ENCODE peak calls at places on chromosomes 2 and 18, in eight cellular contexts. One of them, this sample, is unnamed.

GRCh38 chr2:96977631-96978195 is 8.7 kb downstream of the FAM178B start:
- DNase-seq in stimulated activated CD8-positive, alpha-beta memory T cell treated with anti-CD3 and anti-CD28 coated beads, Interleukin-15, amount 100 ng/mL, for 4 hours: no peak
- DNase-seq in Calu3: peak
- DNase-seq in NCI-H69: no peak
- DNase-seq in WTC11: no peak
- DNase-seq in nucleus accumbens: peak
- DNase-seq in left ventricle myocardium inferior: no peak
- DNase-seq in endodermal cell: no peak
- DNase-seq in this sample: no peak

GRCh38 chr18:79405019-79405780 is 9.5 kb downstream of the NFATC1 start:
- DNase-seq in nucleus accumbens: no peak
- DNase-seq in WTC11: no peak
- DNase-seq in left ventricle myocardium inferior: peak
- DNase-seq in Calu3: no peak
- DNase-seq in NCI-H69: peak
- DNase-seq in stimulated activated CD8-positive, alpha-beta memory T cell treated with anti-CD3 and anti-CD28 coated beads, Interleukin-15, amount 100 ng/mL, for 4 hours: no peak
- DNase-seq in endodermal cell: no peak
- DNase-seq in this sample: no peak

GRCh38 chr18:49476664-49477411 is 10.2 kb downstream of the C18orf32 start:
- DNase-seq in WTC11: no peak
- DNase-seq in left ventricle myocardium inferior: no peak
- DNase-seq in stimulated activated CD8-positive, alpha-beta memory T cell treated with anti-CD3 and anti-CD28 coated beads, Interleukin-15, amount 100 ng/mL, for 4 hours: no peak
- DNase-seq in NCI-H69: no peak
- DNase-seq in Calu3: no peak
- DNase-seq in nucleus accumbens: no peak
- DNase-seq in endodermal cell: no peak
- DNase-seq in this sample: no peak

GRCh38 chr2:23636412-23636811 is 251.4 kb downstream of the KLHL29 start:
- DNase-seq in Calu3: no peak
- DNase-seq in WTC11: peak
- DNase-seq in left ventricle myocardium inferior: peak
- DNase-seq in stimulated activated CD8-positive, alpha-beta memory T cell treated with anti-CD3 and anti-CD28 coated beads, Interleukin-15, amount 100 ng/mL, for 4 hours: no peak
- DNase-seq in NCI-H69: peak
- DNase-seq in endodermal cell: peak
- DNase-seq in nucleus accumbens: no peak
- DNase-seq in this sample: peak

GRCh38 chr18:31241900-31242409 is 76.0 kb upstream of the DSG1 start:
- DNase-seq in nucleus accumbens: no peak
- DNase-seq in Calu3: peak
- DNase-seq in endodermal cell: peak
- DNase-seq in stimulated activated CD8-positive, alpha-beta memory T cell treated with anti-CD3 and anti-CD28 coated beads, Interleukin-15, amount 100 ng/mL, for 4 hours: no peak
- DNase-seq in NCI-H69: peak
- DNase-seq in WTC11: peak
- DNase-seq in left ventricle myocardium inferior: no peak
- DNase-seq in this sample: peak

GRCh38 chr2:86482034-86482433 is 40.9 kb downstream of the KDM3A start:
- DNase-seq in WTC11: no peak
- DNase-seq in Calu3: no peak
- DNase-seq in left ventricle myocardium inferior: no peak
- DNase-seq in nucleus accumbens: no peak
- DNase-seq in stimulated activated CD8-positive, alpha-beta memory T cell treated with anti-CD3 and anti-CD28 coated beads, Interleukin-15, amount 100 ng/mL, for 4 hours: no peak
- DNase-seq in endodermal cell: no peak
- DNase-seq in NCI-H69: no peak
- DNase-seq in this sample: no peak

GRCh38 chr2:46954951-46955571 is 39.5 kb upstream of the MCFD2 start:
- DNase-seq in stimulated activated CD8-positive, alpha-beta memory T cell treated with anti-CD3 and anti-CD28 coated beads, Interleukin-15, amount 100 ng/mL, for 4 hours: no peak
- DNase-seq in endodermal cell: peak
- DNase-seq in WTC11: no peak
- DNase-seq in NCI-H69: no peak
- DNase-seq in left ventricle myocardium inferior: peak
- DNase-seq in nucleus accumbens: no peak
- DNase-seq in Calu3: peak
- DNase-seq in this sample: no peak

GRCh38 chr2:26696352-26696816 is 3.9 kb downstream of the KCNK3 start:
- DNase-seq in stimulated activated CD8-positive, alpha-beta memory T cell treated with anti-CD3 and anti-CD28 coated beads, Interleukin-15, amount 100 ng/mL, for 4 hours: no peak
- DNase-seq in WTC11: no peak
- DNase-seq in NCI-H69: no peak
- DNase-seq in left ventricle myocardium inferior: no peak
- DNase-seq in endodermal cell: peak
- DNase-seq in nucleus accumbens: no peak
- DNase-seq in Calu3: peak
- DNase-seq in this sample: no peak

GRCh38 chr18:13615432-13615861 is 110.9 kb downstream of the FAM210A start:
- DNase-seq in NCI-H69: no peak
- DNase-seq in stimulated activated CD8-positive, alpha-beta memory T cell treated with anti-CD3 and anti-CD28 coated beads, Interleukin-15, amount 100 ng/mL, for 4 hours: no peak
- DNase-seq in Calu3: no peak
- DNase-seq in endodermal cell: no peak
- DNase-seq in left ventricle myocardium inferior: no peak
- DNase-seq in nucleus accumbens: no peak
- DNase-seq in WTC11: no peak
- DNase-seq in this sample: no peak

GRCh38 chr2:47360937-47361336 is 42.0 kb upstream of the MSH2 start:
- DNase-seq in NCI-H69: no peak
- DNase-seq in stimulated activated CD8-positive, alpha-beta memory T cell treated with anti-CD3 and anti-CD28 coated beads, Interleukin-15, amount 100 ng/mL, for 4 hours: no peak
- DNase-seq in WTC11: no peak
- DNase-seq in endodermal cell: no peak
- DNase-seq in left ventricle myocardium inferior: no peak
- DNase-seq in Calu3: peak
- DNase-seq in nucleus accumbens: no peak
- DNase-seq in this sample: no peak

GRCh38 chr2:227406177-227407031 is 18.7 kb upstream of the SCYGR1 start:
- DNase-seq in stimulated activated CD8-positive, alpha-beta memory T cell treated with anti-CD3 and anti-CD28 coated beads, Interleukin-15, amount 100 ng/mL, for 4 hours: no peak
- DNase-seq in nucleus accumbens: no peak
- DNase-seq in WTC11: peak
- DNase-seq in Calu3: peak
- DNase-seq in NCI-H69: peak
- DNase-seq in left ventricle myocardium inferior: peak
- DNase-seq in endodermal cell: peak
- DNase-seq in this sample: peak

GRCh38 chr2:42962521-42962953 is 170.2 kb upstream of the HAAO start:
- DNase-seq in nucleus accumbens: no peak
- DNase-seq in stimulated activated CD8-positive, alpha-beta memory T cell treated with anti-CD3 and anti-CD28 coated beads, Interleukin-15, amount 100 ng/mL, for 4 hours: no peak
- DNase-seq in endodermal cell: peak
- DNase-seq in WTC11: no peak
- DNase-seq in NCI-H69: no peak
- DNase-seq in Calu3: no peak
- DNase-seq in left ventricle myocardium inferior: no peak
- DNase-seq in this sample: no peak

GRCh38 chr18:23971656-23972230 is 42.8 kb upstream of the TTC39C start:
- DNase-seq in stimulated activated CD8-positive, alpha-beta memory T cell treated with anti-CD3 and anti-CD28 coated beads, Interleukin-15, amount 100 ng/mL, for 4 hours: no peak
- DNase-seq in nucleus accumbens: no peak
- DNase-seq in Calu3: no peak
- DNase-seq in NCI-H69: no peak
- DNase-seq in WTC11: no peak
- DNase-seq in left ventricle myocardium inferior: no peak
- DNase-seq in endodermal cell: no peak
- DNase-seq in this sample: peak

GRCh38 chr2:14348247-14348646 is 284.3 kb upstream of the LRATD1 start:
- DNase-seq in left ventricle myocardium inferior: no peak
- DNase-seq in WTC11: no peak
- DNase-seq in Calu3: no peak
- DNase-seq in NCI-H69: no peak
- DNase-seq in nucleus accumbens: no peak
- DNase-seq in stimulated activated CD8-positive, alpha-beta memory T cell treated with anti-CD3 and anti-CD28 coated beads, Interleukin-15, amount 100 ng/mL, for 4 hours: no peak
- DNase-seq in endodermal cell: no peak
- DNase-seq in this sample: no peak

GRCh38 chr2:98389248-98389605 is 43.0 kb downstream of the CNGA3 start:
- DNase-seq in nucleus accumbens: no peak
- DNase-seq in WTC11: no peak
- DNase-seq in left ventricle myocardium inferior: no peak
- DNase-seq in NCI-H69: no peak
- DNase-seq in endodermal cell: peak
- DNase-seq in Calu3: no peak
- DNase-seq in stimulated activated CD8-positive, alpha-beta memory T cell treated with anti-CD3 and anti-CD28 coated beads, Interleukin-15, amount 100 ng/mL, for 4 hours: no peak
- DNase-seq in this sample: no peak

GRCh38 chr2:15839461-15840124 is 100.8 kb upstream of the MYCN start:
- DNase-seq in left ventricle myocardium inferior: no peak
- DNase-seq in endodermal cell: no peak
- DNase-seq in NCI-H69: no peak
- DNase-seq in nucleus accumbens: no peak
- DNase-seq in WTC11: no peak
- DNase-seq in Calu3: no peak
- DNase-seq in stimulated activated CD8-positive, alpha-beta memory T cell treated with anti-CD3 and anti-CD28 coated beads, Interleukin-15, amount 100 ng/mL, for 4 hours: no peak
- DNase-seq in this sample: no peak

GRCh38 chr18:75624836-75625235 is 197.3 kb upstream of the SMIM21 start:
- DNase-seq in nucleus accumbens: no peak
- DNase-seq in NCI-H69: no peak
- DNase-seq in left ventricle myocardium inferior: no peak
- DNase-seq in endodermal cell: no peak
- DNase-seq in stimulated activated CD8-positive, alpha-beta memory T cell treated with anti-CD3 and anti-CD28 coated beads, Interleukin-15, amount 100 ng/mL, for 4 hours: no peak
- DNase-seq in WTC11: no peak
- DNase-seq in Calu3: no peak
- DNase-seq in this sample: no peak

GRCh38 chr2:49972699-49973098 is 818.4 kb upstream of the FSHR start:
- DNase-seq in NCI-H69: peak
- DNase-seq in left ventricle myocardium inferior: no peak
- DNase-seq in endodermal cell: peak
- DNase-seq in nucleus accumbens: no peak
- DNase-seq in Calu3: no peak
- DNase-seq in WTC11: peak
- DNase-seq in stimulated activated CD8-positive, alpha-beta memory T cell treated with anti-CD3 and anti-CD28 coated beads, Interleukin-15, amount 100 ng/mL, for 4 hours: no peak
- DNase-seq in this sample: peak

GRCh38 chr18:21404426-21404825 is 162.4 kb downstream of the GREB1L start:
- DNase-seq in endodermal cell: no peak
- DNase-seq in Calu3: no peak
- DNase-seq in nucleus accumbens: no peak
- DNase-seq in stimulated activated CD8-positive, alpha-beta memory T cell treated with anti-CD3 and anti-CD28 coated beads, Interleukin-15, amount 100 ng/mL, for 4 hours: no peak
- DNase-seq in WTC11: no peak
- DNase-seq in left ventricle myocardium inferior: no peak
- DNase-seq in NCI-H69: no peak
- DNase-seq in this sample: no peak

GRCh38 chr2:143704432-143705106 is 575.4 kb downstream of the ARHGAP15 start:
- DNase-seq in left ventricle myocardium inferior: no peak
- DNase-seq in nucleus accumbens: no peak
- DNase-seq in stimulated activated CD8-positive, alpha-beta memory T cell treated with anti-CD3 and anti-CD28 coated beads, Interleukin-15, amount 100 ng/mL, for 4 hours: no peak
- DNase-seq in endodermal cell: no peak
- DNase-seq in WTC11: no peak
- DNase-seq in NCI-H69: no peak
- DNase-seq in Calu3: no peak
- DNase-seq in this sample: no peak

GRCh38 chr2:65075605-65076344 is 19.6 kb downstream of the CEP68 start:
- DNase-seq in endodermal cell: peak
- DNase-seq in NCI-H69: peak
- DNase-seq in Calu3: no peak
- DNase-seq in nucleus accumbens: no peak
- DNase-seq in WTC11: peak
- DNase-seq in left ventricle myocardium inferior: peak
- DNase-seq in stimulated activated CD8-positive, alpha-beta memory T cell treated with anti-CD3 and anti-CD28 coated beads, Interleukin-15, amount 100 ng/mL, for 4 hours: no peak
- DNase-seq in this sample: no peak

GRCh38 chr2:126657636-126658315 is 1.8 kb downstream of the GYPC start:
- DNase-seq in NCI-H69: no peak
- DNase-seq in Calu3: peak
- DNase-seq in left ventricle myocardium inferior: peak
- DNase-seq in WTC11: peak
- DNase-seq in nucleus accumbens: no peak
- DNase-seq in endodermal cell: peak
- DNase-seq in stimulated activated CD8-positive, alpha-beta memory T cell treated with anti-CD3 and anti-CD28 coated beads, Interleukin-15, amount 100 ng/mL, for 4 hours: peak
- DNase-seq in this sample: no peak

GRCh38 chr2:122319551-122320132 is 564.2 kb downstream of the TSN start:
- DNase-seq in NCI-H69: no peak
- DNase-seq in endodermal cell: no peak
- DNase-seq in left ventricle myocardium inferior: no peak
- DNase-seq in WTC11: no peak
- DNase-seq in Calu3: no peak
- DNase-seq in nucleus accumbens: no peak
- DNase-seq in stimulated activated CD8-positive, alpha-beta memory T cell treated with anti-CD3 and anti-CD28 coated beads, Interleukin-15, amount 100 ng/mL, for 4 hours: no peak
- DNase-seq in this sample: no peak

GRCh38 chr2:189221811-189222210 is 42.2 kb upstream of the COL5A2 start:
- DNase-seq in NCI-H69: no peak
- DNase-seq in left ventricle myocardium inferior: no peak
- DNase-seq in endodermal cell: no peak
- DNase-seq in Calu3: no peak
- DNase-seq in WTC11: no peak
- DNase-seq in nucleus accumbens: no peak
- DNase-seq in stimulated activated CD8-positive, alpha-beta memory T cell treated with anti-CD3 and anti-CD28 coated beads, Interleukin-15, amount 100 ng/mL, for 4 hours: no peak
- DNase-seq in this sample: no peak

GRCh38 chr2:215609089-215610032 is 173.5 kb upstream of the FN1 start:
- DNase-seq in nucleus accumbens: no peak
- DNase-seq in stimulated activated CD8-positive, alpha-beta memory T cell treated with anti-CD3 and anti-CD28 coated beads, Interleukin-15, amount 100 ng/mL, for 4 hours: no peak
- DNase-seq in Calu3: no peak
- DNase-seq in WTC11: no peak
- DNase-seq in NCI-H69: no peak
- DNase-seq in endodermal cell: no peak
- DNase-seq in left ventricle myocardium inferior: no peak
- DNase-seq in this sample: no peak

GRCh38 chr2:160700006-160700405 is 206.4 kb upstream of the RBMS1 start:
- DNase-seq in left ventricle myocardium inferior: no peak
- DNase-seq in stimulated activated CD8-positive, alpha-beta memory T cell treated with anti-CD3 and anti-CD28 coated beads, Interleukin-15, amount 100 ng/mL, for 4 hours: no peak
- DNase-seq in Calu3: no peak
- DNase-seq in WTC11: no peak
- DNase-seq in NCI-H69: no peak
- DNase-seq in nucleus accumbens: no peak
- DNase-seq in endodermal cell: no peak
- DNase-seq in this sample: no peak

GRCh38 chr18:23994361-23994902 is 20.1 kb upstream of the TTC39C start:
- DNase-seq in Calu3: peak
- DNase-seq in stimulated activated CD8-positive, alpha-beta memory T cell treated with anti-CD3 and anti-CD28 coated beads, Interleukin-15, amount 100 ng/mL, for 4 hours: no peak
- DNase-seq in WTC11: no peak
- DNase-seq in endodermal cell: no peak
- DNase-seq in nucleus accumbens: no peak
- DNase-seq in NCI-H69: peak
- DNase-seq in left ventricle myocardium inferior: no peak
- DNase-seq in this sample: peak

GRCh38 chr2:43251171-43251731 is 24.8 kb upstream of the ZFP36L2 start:
- DNase-seq in endodermal cell: no peak
- DNase-seq in WTC11: no peak
- DNase-seq in nucleus accumbens: no peak
- DNase-seq in left ventricle myocardium inferior: no peak
- DNase-seq in NCI-H69: no peak
- DNase-seq in Calu3: no peak
- DNase-seq in stimulated activated CD8-positive, alpha-beta memory T cell treated with anti-CD3 and anti-CD28 coated beads, Interleukin-15, amount 100 ng/mL, for 4 hours: no peak
- DNase-seq in this sample: no peak

GRCh38 chr2:217723981-217724380 is 278.8 kb downstream of the TNS1 start:
- DNase-seq in stimulated activated CD8-positive, alpha-beta memory T cell treated with anti-CD3 and anti-CD28 coated beads, Interleukin-15, amount 100 ng/mL, for 4 hours: no peak
- DNase-seq in WTC11: no peak
- DNase-seq in nucleus accumbens: no peak
- DNase-seq in endodermal cell: no peak
- DNase-seq in NCI-H69: no peak
- DNase-seq in left ventricle myocardium inferior: no peak
- DNase-seq in Calu3: no peak
- DNase-seq in this sample: no peak